ENCODE peak calls at places on chromosomes 13 and 19, in eight cellular contexts. S is stomach, G is RWPE1, A is breast epithelium, Q is heart right ventricle, H is H9, P is PC-3, O is heart left ventricle. J is an unnamed sample.

GRCh38 chr13:98848736-98849135 is 96.3 kb upstream of the SLC15A1 start:
- DNase-seq in S (no peak), A (no peak), H (no peak), Q (no peak), O (no peak), P (no peak), G (no peak), J (no peak)

GRCh38 chr13:36493046-36493445 is 60.8 kb downstream of the CCNA1 start:
- DNase-seq in P (peak; percentile 7), O (no peak), S (no peak), Q (no peak), H (no peak), A (no peak), G (no peak), J (no peak)

GRCh38 chr13:52405767-52406494 is at the start of gene THSD1:
- DNase-seq in G (peak; percentile 44), H (peak; percentile 55), A (no peak), P (peak; percentile 31), O (peak; percentile 89), Q (peak; percentile 86), S (peak; percentile 38), J (no peak)

GRCh38 chr19:4365791-4366665 is 22.7 kb downstream of the MPND start:
- DNase-seq in O (no peak), Q (no peak), H (no peak), P (no peak), G (no peak), A (no peak), S (no peak), J (no peak)

GRCh38 chr13:87089391-87089790 is 581.8 kb upstream of the SLITRK5 start:
- DNase-seq in P (peak; percentile 47), O (no peak), G (peak; percentile 28), S (no peak), Q (no peak), A (no peak), H (no peak), J (no peak)

GRCh38 chr19:56170261-56170660 is 5.5 kb upstream of the GALP start:
- DNase-seq in G (peak; percentile 70), S (no peak), H (no peak), Q (no peak), O (no peak), A (no peak), P (peak; percentile 94), J (peak; percentile 74)

GRCh38 chr19:51688665-51689571 is 4.2 kb upstream of the SPACA6 start:
- DNase-seq in Q (peak; percentile 93), H (peak; percentile 87), S (peak; percentile 88), G (peak; percentile 75), A (peak; percentile 90), P (peak; percentile 94), O (peak; percentile 95), J (peak; percentile 79)

GRCh38 chr13:73767191-73767741 is 366.9 kb downstream of the KLF12 start:
- DNase-seq in Q (no peak), S (no peak), H (peak; percentile 59), P (no peak), O (no peak), A (no peak), G (no peak), J (no peak)

GRCh38 chr13:80029170-80029569 is 311.8 kb downstream of the SPRY2 start:
- DNase-seq in S (no peak), O (no peak), H (no peak), Q (peak; percentile 9), A (no peak), G (no peak), P (no peak), J (no peak)

GRCh38 chr19:18500820-18501219 is 21.1 kb downstream of the ELL start:
- DNase-seq in H (no peak), G (no peak), S (peak; percentile 93), O (no peak), P (no peak), A (peak; percentile 72), Q (peak; percentile 68), J (no peak)

GRCh38 chr19:15432018-15432494 is 13.3 kb upstream of the AKAP8L start:
- DNase-seq in P (no peak), S (no peak), G (no peak), H (no peak), A (no peak), O (peak; percentile 61), Q (no peak), J (no peak)

GRCh38 chr19:6060600-6061391 is 49.5 kb downstream of the RFX2 start:
- DNase-seq in G (peak; percentile 89), H (peak; percentile 55), O (no peak), Q (no peak), A (peak; percentile 59), P (peak; percentile 59), S (no peak), J (no peak)

GRCh38 chr13:68715651-68716050 is 1392.0 kb upstream of the ATXN8OS start:
- DNase-seq in O (no peak), H (no peak), A (no peak), S (no peak), G (no peak), P (peak; percentile 19), Q (no peak), J (no peak)

GRCh38 chr13:77779461-77780272 is 82.2 kb downstream of the SLAIN1 start:
- DNase-seq in O (no peak), Q (no peak), G (peak; percentile 26), S (peak; percentile 41), P (peak; percentile 63), A (no peak), H (no peak), J (peak; percentile 26)

GRCh38 chr13:71217827-71218226 is 649.2 kb downstream of the DACH1 start:
- DNase-seq in A (no peak), S (no peak), O (no peak), G (no peak), Q (no peak), P (no peak), H (no peak), J (no peak)

GRCh38 chr13:32428581-32429072 is 697 bp upstream of the N4BP2L1 start:
- DNase-seq in Q (no peak), H (no peak), G (no peak), A (no peak), S (no peak), O (no peak), P (no peak), J (no peak)

GRCh38 chr19:13727798-13728197 is 36.5 kb upstream of the MRI1 start:
- DNase-seq in P (no peak), A (no peak), S (no peak), O (no peak), G (no peak), Q (no peak), H (no peak), J (no peak)

GRCh38 chr19:47157455-47158321 is 27.1 kb downstream of the SAE1 start:
- DNase-seq in S (peak; percentile 33), P (peak; percentile 49), Q (peak; percentile 42), A (no peak), H (peak; percentile 85), O (peak; percentile 66), G (peak; percentile 54), J (no peak)

GRCh38 chr13:62510906-62511655 is 1095.4 kb upstream of the PCDH20 start:
- DNase-seq in S (no peak), Q (no peak), H (no peak), A (no peak), P (no peak), O (no peak), G (no peak), J (no peak)

GRCh38 chr19:31257025-31257424 is 92.2 kb downstream of the TSHZ3 start:
- DNase-seq in A (no peak), G (no peak), S (no peak), H (no peak), Q (no peak), P (no peak), O (no peak), J (no peak)

GRCh38 chr19:31257426-31258130 is 91.7 kb downstream of the TSHZ3 start:
- DNase-seq in Q (no peak), O (no peak), P (no peak), G (no peak), S (no peak), H (no peak), A (no peak), J (no peak)

GRCh38 chr19:31255863-31256600 is 93.2 kb downstream of the TSHZ3 start:
- DNase-seq in H (no peak), A (no peak), P (no peak), S (no peak), G (no peak), Q (no peak), O (no peak), J (no peak)

GRCh38 chr19:31255174-31255862 is 93.9 kb downstream of the TSHZ3 start:
- DNase-seq in A (no peak), Q (no peak), G (no peak), H (no peak), S (peak; percentile 9), O (no peak), P (no peak), J (no peak)

GRCh38 chr19:31256601-31256990 is 92.6 kb downstream of the TSHZ3 start:
- DNase-seq in P (no peak), Q (no peak), S (no peak), A (no peak), H (no peak), G (no peak), O (no peak), J (no peak)
- H3K27ac ChIP-seq in P (no peak overlapping the region), Q (no peak overlapping the region), S (no peak overlapping the region), A (no peak overlapping the region), H (no peak overlapping the region), G (no peak overlapping the region), O (no peak overlapping the region), J (no peak overlapping the region)

DNA sequence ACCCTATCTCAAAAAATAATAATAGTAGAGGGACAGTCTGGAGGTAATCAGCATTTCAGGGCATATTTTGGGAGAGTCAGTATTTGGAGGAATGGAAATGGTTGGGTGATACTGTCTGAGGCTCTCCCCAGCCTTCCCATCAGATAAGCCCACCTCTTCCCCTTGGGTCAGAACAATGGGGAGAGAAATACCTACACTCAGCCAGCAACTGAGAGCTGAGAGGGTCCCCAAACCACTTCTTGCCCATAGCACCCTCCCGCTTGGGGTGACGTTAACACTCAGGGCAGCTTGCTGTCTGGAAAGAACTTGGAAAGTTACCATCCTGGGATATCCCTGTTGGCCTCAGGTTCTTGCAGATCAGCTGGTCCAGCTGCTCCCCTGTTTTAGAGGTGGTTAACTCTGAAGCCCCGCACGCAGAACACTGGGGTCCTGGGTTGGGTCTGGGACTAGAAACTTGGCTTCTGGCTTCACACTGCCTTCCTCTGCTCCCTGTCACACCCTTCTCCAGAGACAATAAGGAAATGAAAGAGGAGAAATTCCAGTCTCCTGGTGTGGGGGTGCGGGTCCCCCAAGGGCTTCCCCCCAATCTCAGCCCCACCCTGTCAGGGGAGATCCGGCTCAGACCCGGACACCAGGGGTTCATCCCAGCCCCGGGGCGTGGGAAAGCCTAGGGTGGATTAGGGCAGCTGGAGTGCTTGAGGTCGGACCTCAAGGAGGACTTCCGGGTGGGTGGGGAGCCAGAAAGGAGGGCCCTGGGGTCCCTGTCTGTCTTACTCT is 2.5 kb downstream of the FOXA3 start:
- DNase-seq in P (no peak), S (no peak), G (no peak), H (no peak), Q (no peak), O (peak; percentile 36), A (no peak), J (no peak)
- H3K27ac ChIP-seq in P (no peak overlapping the region), S (peak overlapping the region; percentile 92), G (no peak overlapping the region), H (no peak overlapping the region), Q (no peak overlapping the region), O (no peak overlapping the region), A (no peak overlapping the region), J (no peak overlapping the region)

GRCh38 chr13:22218784-22219183 is 547.9 kb downstream of the FGF9 start:
- DNase-seq in O (no peak), S (no peak), G (no peak), P (no peak), A (no peak), H (no peak), Q (no peak), J (no peak)
- H3K27ac ChIP-seq in O (no peak overlapping the region), S (no peak overlapping the region), G (no peak overlapping the region), P (no peak overlapping the region), A (no peak overlapping the region), H (no peak overlapping the region), Q (no peak overlapping the region), J (no peak overlapping the region)

GRCh38 chr19:50536662-50537305 is 23.1 kb upstream of the ASPDH start:
- DNase-seq in H (no peak), Q (no peak), G (no peak), O (no peak), S (no peak), A (no peak), P (no peak), J (no peak)
- H3K27ac ChIP-seq in H (no peak overlapping the region), Q (no peak overlapping the region), G (no peak overlapping the region), O (no peak overlapping the region), S (no peak overlapping the region), A (no peak overlapping the region), P (no peak overlapping the region), J (no peak overlapping the region)

J was measured in epithelial cell of prostate.